ENCODE peak calls at places on chromosomes 2 and 18, in five cellular contexts. One of them, this sample, is unnamed.

GRCh38 chr2:7674606-7675005 is 757.4 kb downstream of the RNF144A start:
- DNase-seq in GM12878: no peak
- DNase-seq in neuronal stem cell: no peak
- DNase-seq in thyroid gland: no peak
- DNase-seq in CD8-positive, alpha-beta T cell: no peak
- DNase-seq in this sample: no peak

GRCh38 chr2:233083782-233084181 is 23.6 kb downstream of the INPP5D start:
- DNase-seq in GM12878: no peak
- DNase-seq in neuronal stem cell: no peak
- DNase-seq in thyroid gland: no peak
- DNase-seq in CD8-positive, alpha-beta T cell: no peak
- DNase-seq in this sample: no peak

GRCh38 chr2:233795735-233796171 is 17.6 kb downstream of the MROH2A start:
- DNase-seq in GM12878: no peak
- DNase-seq in thyroid gland: no peak
- DNase-seq in neuronal stem cell: no peak
- DNase-seq in CD8-positive, alpha-beta T cell: no peak
- DNase-seq in this sample: peak; percentile 28

GRCh38 chr2:176206677-176207076 is 18.2 kb downstream of the HOXD1 start:
- DNase-seq in GM12878: no peak
- DNase-seq in neuronal stem cell: no peak
- DNase-seq in thyroid gland: no peak
- DNase-seq in CD8-positive, alpha-beta T cell: no peak
- DNase-seq in this sample: no peak

GRCh38 chr18:45761512-45762114 is 37.6 kb downstream of the SLC14A1 start:
- DNase-seq in CD8-positive, alpha-beta T cell: no peak
- DNase-seq in neuronal stem cell: no peak
- DNase-seq in GM12878: no peak
- DNase-seq in thyroid gland: no peak
- DNase-seq in this sample: no peak

GRCh38 chr2:38653715-38654494 is 12.0 kb upstream of the GALM start:
- DNase-seq in thyroid gland: no peak
- DNase-seq in neuronal stem cell: no peak
- DNase-seq in CD8-positive, alpha-beta T cell: peak; percentile 46
- DNase-seq in GM12878: peak; percentile 48
- DNase-seq in this sample: no peak

GRCh38 chr2:138255670-138256069 is 245.9 kb upstream of the SPOPL start:
- DNase-seq in GM12878: no peak
- DNase-seq in CD8-positive, alpha-beta T cell: no peak
- DNase-seq in neuronal stem cell: no peak
- DNase-seq in thyroid gland: no peak
- DNase-seq in this sample: no peak

GRCh38 chr2:69798466-69798908 is 31.0 kb upstream of the GMCL1 start:
- DNase-seq in thyroid gland: peak; percentile 12
- DNase-seq in GM12878: no peak
- DNase-seq in neuronal stem cell: no peak
- DNase-seq in CD8-positive, alpha-beta T cell: no peak
- DNase-seq in this sample: no peak

GRCh38 chr2:20915271-20915670 is 92.4 kb upstream of the LDAH start:
- DNase-seq in CD8-positive, alpha-beta T cell: no peak
- DNase-seq in thyroid gland: no peak
- DNase-seq in GM12878: no peak
- DNase-seq in neuronal stem cell: no peak
- DNase-seq in this sample: peak; percentile 64

GRCh38 chr2:96163768-96164429 is 18.7 kb upstream of the DUSP2 start:
- DNase-seq in CD8-positive, alpha-beta T cell: peak; percentile 75
- DNase-seq in thyroid gland: peak; percentile 29
- DNase-seq in GM12878: peak; percentile 87
- DNase-seq in neuronal stem cell: no peak
- DNase-seq in this sample: no peak

GRCh38 chr2:215218587-215219577 is 80.5 kb upstream of the ABCA12 start:
- DNase-seq in thyroid gland: no peak
- DNase-seq in GM12878: no peak
- DNase-seq in neuronal stem cell: no peak
- DNase-seq in CD8-positive, alpha-beta T cell: no peak
- DNase-seq in this sample: no peak

GRCh38 chr2:55093381-55093780 is 43.1 kb upstream of the RTN4 start:
- DNase-seq in neuronal stem cell: no peak
- DNase-seq in CD8-positive, alpha-beta T cell: no peak
- DNase-seq in thyroid gland: no peak
- DNase-seq in GM12878: no peak
- DNase-seq in this sample: no peak

GRCh38 chr2:99881901-99882591 is 260.3 kb downstream of the AFF3 start:
- DNase-seq in CD8-positive, alpha-beta T cell: no peak
- DNase-seq in neuronal stem cell: no peak
- DNase-seq in thyroid gland: peak; percentile 62
- DNase-seq in GM12878: no peak
- DNase-seq in this sample: no peak

GRCh38 chr2:176552456-176553135 is 283.4 kb downstream of the MTX2 start:
- DNase-seq in neuronal stem cell: no peak
- DNase-seq in thyroid gland: no peak
- DNase-seq in GM12878: no peak
- DNase-seq in CD8-positive, alpha-beta T cell: no peak
- DNase-seq in this sample: no peak

GRCh38 chr2:158539176-158539895 is 82.6 kb downstream of the PKP4 start:
- DNase-seq in GM12878: no peak
- DNase-seq in thyroid gland: no peak
- DNase-seq in CD8-positive, alpha-beta T cell: no peak
- DNase-seq in neuronal stem cell: no peak
- DNase-seq in this sample: no peak

GRCh38 chr2:215799194-215799593 is 214.2 kb downstream of the MREG start:
- DNase-seq in thyroid gland: no peak
- DNase-seq in GM12878: no peak
- DNase-seq in CD8-positive, alpha-beta T cell: no peak
- DNase-seq in neuronal stem cell: no peak
- DNase-seq in this sample: no peak

GRCh38 chr2:54341656-54342055 is 85.6 kb upstream of the TSPYL6 start:
- DNase-seq in CD8-positive, alpha-beta T cell: no peak
- DNase-seq in GM12878: no peak
- DNase-seq in neuronal stem cell: no peak
- DNase-seq in thyroid gland: no peak
- DNase-seq in this sample: no peak

GRCh38 chr2:73376681-73377080 is 9.0 kb upstream of the ALMS1 start:
- DNase-seq in thyroid gland: no peak
- DNase-seq in GM12878: no peak
- DNase-seq in CD8-positive, alpha-beta T cell: no peak
- DNase-seq in neuronal stem cell: no peak
- DNase-seq in this sample: no peak

GRCh38 chr18:48919547-48919946 is 31.2 kb downstream of the SMAD7 start:
- DNase-seq in GM12878: no peak
- DNase-seq in neuronal stem cell: no peak
- DNase-seq in thyroid gland: no peak
- DNase-seq in CD8-positive, alpha-beta T cell: no peak
- DNase-seq in this sample: no peak

GRCh38 chr2:12555012-12555645 is 161.6 kb upstream of the TRIB2 start:
- DNase-seq in neuronal stem cell: no peak
- DNase-seq in CD8-positive, alpha-beta T cell: peak; percentile 13
- DNase-seq in thyroid gland: no peak
- DNase-seq in GM12878: no peak
- DNase-seq in this sample: peak; percentile 52

GRCh38 chr18:38545071-38545470 is 979.5 kb upstream of the CELF4 start:
- DNase-seq in thyroid gland: no peak
- DNase-seq in neuronal stem cell: no peak
- DNase-seq in CD8-positive, alpha-beta T cell: no peak
- DNase-seq in GM12878: no peak
- DNase-seq in this sample: peak; percentile 76

GRCh38 chr2:2184549-2185249 is 146.4 kb downstream of the MYT1L start:
- DNase-seq in thyroid gland: no peak
- DNase-seq in GM12878: no peak
- DNase-seq in neuronal stem cell: no peak
- DNase-seq in CD8-positive, alpha-beta T cell: no peak
- DNase-seq in this sample: no peak

GRCh38 chr2:209661286-209661685 is 110.3 kb upstream of the UNC80 start:
- DNase-seq in neuronal stem cell: peak; percentile 55
- DNase-seq in thyroid gland: no peak
- DNase-seq in CD8-positive, alpha-beta T cell: no peak
- DNase-seq in GM12878: no peak
- DNase-seq in this sample: peak; percentile 63

GRCh38 chr18:21960189-21960588 is 209.2 kb upstream of the GATA6 start:
- DNase-seq in thyroid gland: no peak
- DNase-seq in neuronal stem cell: no peak
- DNase-seq in CD8-positive, alpha-beta T cell: no peak
- DNase-seq in GM12878: no peak
- DNase-seq in this sample: no peak

DNA sequence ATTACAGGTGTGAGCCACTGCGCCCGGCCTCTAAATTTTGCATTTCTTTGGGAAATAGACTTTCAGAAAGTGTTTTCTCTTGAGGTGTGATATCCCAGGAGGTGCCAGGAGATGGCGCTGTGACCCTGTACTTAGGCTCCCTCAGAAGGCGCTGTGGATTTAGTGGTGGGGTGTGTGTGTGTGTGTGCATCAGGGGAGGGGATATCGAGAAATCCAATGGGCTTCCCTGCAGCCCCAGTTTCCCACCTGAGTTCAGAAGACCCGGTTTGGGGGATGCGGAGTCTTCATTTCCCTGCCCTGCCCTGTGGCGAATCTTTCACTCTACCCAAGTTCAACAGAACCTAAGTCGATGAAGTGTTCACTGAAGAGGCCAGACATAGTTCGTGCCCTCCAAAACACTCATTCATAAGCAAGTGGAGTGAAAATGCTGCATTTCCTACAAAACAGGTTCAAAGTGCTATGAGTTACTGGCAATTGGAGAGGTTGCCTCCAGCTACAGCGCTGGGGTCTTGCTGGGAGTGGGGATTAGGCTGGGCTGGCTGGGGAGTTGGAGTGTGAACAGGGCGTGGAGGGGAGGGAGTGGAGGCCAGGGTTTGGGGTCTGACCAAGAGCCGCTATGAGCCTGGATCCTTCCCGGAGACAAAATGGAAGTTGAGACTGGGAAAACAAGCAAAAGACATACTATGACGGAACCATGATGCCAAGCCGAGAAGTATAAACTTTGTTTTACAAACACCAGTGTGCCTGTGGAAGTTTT is 6.5 kb upstream of the WNT6 start:
- DNase-seq in neuronal stem cell: peak; percentile 73
- DNase-seq in GM12878: no peak
- DNase-seq in thyroid gland: peak; percentile 41
- DNase-seq in CD8-positive, alpha-beta T cell: peak; percentile 71
- DNase-seq in this sample: peak; percentile 90
- H3K27me3 ChIP-seq in neuronal stem cell: peaks cover 17% of the 10 kb centered on the region
- H3K27me3 ChIP-seq in GM12878: peaks cover 18% of the 10 kb centered on the region
- H3K27me3 ChIP-seq in thyroid gland: peaks cover 4% of the 10 kb centered on the region
- H3K27me3 ChIP-seq in CD8-positive, alpha-beta T cell: peaks cover 15% of the 10 kb centered on the region
- H3K27me3 ChIP-seq in this sample: peaks cover 52% of the 10 kb centered on the region

GRCh38 chr2:142914507-142915313 is 37.2 kb downstream of the KYNU start:
- DNase-seq in neuronal stem cell: no peak
- DNase-seq in CD8-positive, alpha-beta T cell: no peak
- DNase-seq in GM12878: peak; percentile 75
- DNase-seq in thyroid gland: no peak
- DNase-seq in this sample: no peak
- H3K4me3 ChIP-seq in neuronal stem cell: no peak overlapping the region
- H3K4me3 ChIP-seq in CD8-positive, alpha-beta T cell: no peak overlapping the region
- H3K4me3 ChIP-seq in GM12878: peak overlapping the region; percentile 37
- H3K4me3 ChIP-seq in thyroid gland: no peak overlapping the region
- H3K4me3 ChIP-seq in this sample: no peak overlapping the region

DNA sequence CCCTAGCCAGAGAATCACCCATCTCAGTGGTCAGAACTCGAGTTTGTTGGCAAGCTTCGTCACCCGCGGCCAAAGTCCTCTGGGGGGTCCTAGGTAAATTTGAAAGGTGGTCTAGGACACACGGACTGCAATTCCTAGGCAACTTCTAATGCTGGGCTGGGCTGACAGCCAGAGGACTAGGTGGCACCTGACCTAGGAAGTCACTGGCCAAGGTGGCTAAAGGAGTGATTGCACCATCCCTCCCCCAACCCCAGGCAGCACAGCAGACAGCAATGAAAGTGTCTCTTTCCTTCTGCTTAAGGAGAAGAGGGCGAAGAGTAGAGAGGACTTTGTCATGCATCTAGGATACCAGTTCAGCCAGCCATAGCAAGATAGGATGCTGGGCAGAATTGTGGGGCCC is 110.9 kb downstream of the CABYR start:
- DNase-seq in neuronal stem cell: no peak
- DNase-seq in GM12878: no peak
- DNase-seq in thyroid gland: no peak
- DNase-seq in CD8-positive, alpha-beta T cell: no peak
- DNase-seq in this sample: no peak
- H3K4me1 ChIP-seq in neuronal stem cell: no peaks in the 10 kb centered on the region
- H3K4me1 ChIP-seq in GM12878: peaks cover 10% of the 10 kb centered on the region
- H3K4me1 ChIP-seq in thyroid gland: no peaks in the 10 kb centered on the region
- H3K4me1 ChIP-seq in CD8-positive, alpha-beta T cell: no peaks in the 10 kb centered on the region
- H3K4me1 ChIP-seq in this sample: no peaks in the 10 kb centered on the region

GRCh38 chr2:29910960-29911359 is 10.4 kb downstream of the ALK start:
- DNase-seq in thyroid gland: no peak
- DNase-seq in neuronal stem cell: no peak
- DNase-seq in CD8-positive, alpha-beta T cell: no peak
- DNase-seq in GM12878: no peak
- DNase-seq in this sample: no peak
- H3K27me3 ChIP-seq in thyroid gland: no peaks in the 10 kb centered on the region
- H3K27me3 ChIP-seq in neuronal stem cell: no peaks in the 10 kb centered on the region
- H3K27me3 ChIP-seq in CD8-positive, alpha-beta T cell: no peaks in the 10 kb centered on the region
- H3K27me3 ChIP-seq in GM12878: no peaks in the 10 kb centered on the region
- H3K27me3 ChIP-seq in this sample: peaks cover 37% of the 10 kb centered on the region

GRCh38 chr2:37085731-37086147 is 1.4 kb downstream of the GPATCH11 start:
- DNase-seq in thyroid gland: no peak
- DNase-seq in CD8-positive, alpha-beta T cell: no peak
- DNase-seq in neuronal stem cell: no peak
- DNase-seq in GM12878: no peak
- DNase-seq in this sample: peak; percentile 56
- H3K4me3 ChIP-seq in thyroid gland: no peak overlapping the region
- H3K4me3 ChIP-seq in CD8-positive, alpha-beta T cell: no peak overlapping the region
- H3K4me3 ChIP-seq in neuronal stem cell: no peak overlapping the region
- H3K4me3 ChIP-seq in GM12878: peak overlapping the region; percentile 87
- H3K4me3 ChIP-seq in this sample: peak overlapping the region; percentile 93

GRCh38 chr18:3596324-3597158 is 146.6 kb downstream of the TGIF1 start:
- DNase-seq in CD8-positive, alpha-beta T cell: peak; percentile 48
- DNase-seq in neuronal stem cell: no peak
- DNase-seq in thyroid gland: peak; percentile 57
- DNase-seq in GM12878: no peak
- DNase-seq in this sample: peak; percentile 74

GRCh38 chr18:3595282-3596273 is 145.6 kb downstream of the TGIF1 start:
- DNase-seq in CD8-positive, alpha-beta T cell: no peak
- DNase-seq in thyroid gland: peak; percentile 26
- DNase-seq in neuronal stem cell: no peak
- DNase-seq in GM12878: peak; percentile 82
- DNase-seq in this sample: peak; percentile 61

GRCh38 chr18:3593381-3593903 is 143.5 kb downstream of the TGIF1 start:
- DNase-seq in thyroid gland: no peak
- DNase-seq in CD8-positive, alpha-beta T cell: no peak
- DNase-seq in neuronal stem cell: peak; percentile 69
- DNase-seq in GM12878: no peak
- DNase-seq in this sample: peak; percentile 75

GRCh38 chr18:3593904-3594759 is 144.2 kb downstream of the TGIF1 start:
- DNase-seq in CD8-positive, alpha-beta T cell: peak; percentile 89
- DNase-seq in thyroid gland: peak; percentile 88
- DNase-seq in GM12878: peak; percentile 81
- DNase-seq in neuronal stem cell: peak; percentile 92
- DNase-seq in this sample: peak; percentile 96

GRCh38 chr18:3594760-3595241 is 144.8 kb downstream of the TGIF1 start:
- DNase-seq in CD8-positive, alpha-beta T cell: peak; percentile 27
- DNase-seq in neuronal stem cell: no peak
- DNase-seq in thyroid gland: peak; percentile 22
- DNase-seq in GM12878: no peak
- DNase-seq in this sample: peak; percentile 64
- H3K4me1 ChIP-seq in CD8-positive, alpha-beta T cell: peaks cover 41% of the 10 kb centered on the region
- H3K4me1 ChIP-seq in neuronal stem cell: peaks cover 26% of the 10 kb centered on the region
- H3K4me1 ChIP-seq in thyroid gland: peaks cover 42% of the 10 kb centered on the region
- H3K4me1 ChIP-seq in GM12878: peaks cover 37% of the 10 kb centered on the region
- H3K4me1 ChIP-seq in this sample: peaks cover 11% of the 10 kb centered on the region

This sample was measured in endodermal cell.